ENCODE peak calls at places on chromosome X, in six cellular contexts. I is stomach, E is uterus, Z is endothelial cell of umbilical vein, N is thyroid gland, B is Peyer's patch. P is an unnamed sample.

GRCh38 chrX:130714135-130714534 is 188.9 kb downstream of the ENOX2 start:
- DNase-seq in N (no peak), Z (no peak), E (no peak), I (no peak), B (no peak), P (no peak)

GRCh38 chrX:124211312-124211942 is 121.0 kb upstream of the TEX13D start:
- DNase-seq in Z (peak), N (no peak), I (no peak), E (no peak), B (no peak), P (no peak)

GRCh38 chrX:44918722-44919121 is 45.7 kb downstream of the KDM6A start:
- DNase-seq in N (no peak), B (no peak), Z (no peak), I (no peak), E (no peak), P (no peak)

GRCh38 chrX:65607070-65607742 is 60.2 kb upstream of the MSN start:
- DNase-seq in Z (no peak), E (no peak), N (no peak), B (no peak), I (no peak), P (no peak)

GRCh38 chrX:1442016-1442665 is 10.6 kb downstream of the ASMTL start:
- DNase-seq in Z (no peak), N (no peak), E (no peak), I (no peak), B (peak), P (peak)

GRCh38 chrX:56402207-56402606 is 161.2 kb upstream of the UBQLN2 start:
- DNase-seq in B (no peak), N (no peak), I (no peak), Z (no peak), E (no peak), P (no peak)

GRCh38 chrX:106437407-106437806 is 174.4 kb upstream of the RADX start:
- DNase-seq in E (no peak), Z (no peak), I (no peak), N (no peak), B (no peak), P (no peak)

GRCh38 chrX:13432776-13433605 is 113.1 kb upstream of the ATXN3L start:
- DNase-seq in B (no peak), N (no peak), I (no peak), Z (no peak), E (no peak), P (no peak)

GRCh38 chrX:13855689-13856425 is 39.0 kb upstream of the GPM6B start:
- DNase-seq in N (no peak), E (no peak), I (no peak), B (no peak), Z (no peak), P (no peak)

GRCh38 chrX:131704136-131704695 is 160.3 kb downstream of the OR13H1 start:
- DNase-seq in E (peak), N (no peak), B (peak), I (peak), Z (no peak), P (peak)

GRCh38 chrX:70231666-70232065 is 2.8 kb upstream of the AWAT1 start:
- DNase-seq in N (no peak), I (no peak), E (no peak), Z (no peak), B (no peak), P (no peak)

GRCh38 chrX:14026121-14026520 is 3.6 kb downstream of the GEMIN8 start:
- DNase-seq in E (no peak), I (no peak), N (no peak), Z (no peak), B (no peak), P (no peak)

GRCh38 chrX:52933976-52934703 is 24.2 kb downstream of the FAM156A start:
- DNase-seq in B (no peak), Z (no peak), I (no peak), N (no peak), E (no peak), P (no peak)
- TF ChIP-seq POLR2A in B (no peak), Z (no peak), I (no peak), N (no peak), E (no peak), P (no peak)

DNA sequence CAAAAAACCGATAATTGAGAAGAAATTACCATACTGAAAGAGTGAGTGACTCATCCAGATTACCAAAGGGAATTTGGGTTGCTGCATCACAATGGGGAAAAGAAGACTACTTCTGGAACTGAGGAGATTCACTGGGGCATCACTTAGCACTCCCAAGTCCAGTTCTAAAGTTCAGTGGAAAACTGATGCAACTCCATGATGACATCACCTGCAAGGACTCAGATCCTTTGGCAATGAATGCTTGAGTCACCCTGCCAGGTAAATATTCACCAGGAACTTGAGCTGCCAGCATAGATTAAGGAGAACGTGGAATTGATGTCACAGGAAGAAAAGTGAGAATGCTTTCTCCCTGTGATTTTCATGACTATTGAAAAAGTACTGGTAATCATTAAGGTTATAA is 32.0 kb upstream of the SMIM10L2A start:
- DNase-seq in I (no peak), Z (no peak), E (no peak), N (no peak), B (no peak), P (no peak)
- H3K27ac ChIP-seq in I (no peak), Z (no peak), E (no peak), N (no peak), B (no peak), P (no peak)

GRCh38 chrX:24055043-24055356 is 244 bp downstream of the EIF2S3 start:
- DNase-seq in I (no peak), N (no peak), Z (no peak), E (no peak), B (no peak), P (no peak)
- TF ChIP-seq POLR2A in I (no peak), N (no peak), Z (no peak), E (no peak), B (no peak), P (no peak)

DNA sequence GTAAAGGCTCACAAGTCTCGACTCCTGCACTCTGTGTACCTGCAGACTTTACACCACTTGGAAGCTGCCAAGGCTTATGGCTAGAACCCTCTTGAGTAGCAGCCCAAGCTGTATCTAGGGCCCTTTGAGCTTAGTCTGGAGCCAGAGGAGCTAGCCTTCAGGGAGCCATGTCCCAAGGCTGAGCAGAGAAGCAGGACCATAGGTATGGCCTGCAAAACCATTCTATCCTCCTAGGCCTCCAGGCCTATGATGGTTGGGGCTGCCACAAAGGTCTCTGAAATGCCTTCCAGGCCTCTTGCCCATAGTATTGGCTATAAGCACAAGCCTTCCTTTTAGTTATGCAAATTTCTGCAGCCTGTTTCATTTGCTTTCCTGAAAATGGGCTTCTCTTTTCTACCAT is 380.7 kb upstream of the CPXCR1 start:
- DNase-seq in E (no peak), B (no peak), Z (no peak), I (no peak), N (no peak), P (no peak)
- H3K27ac ChIP-seq in E (no peak), B (no peak), Z (no peak), I (no peak), N (no peak), P (no peak)

GRCh38 chrX:153388722-153389459 is 12.3 kb downstream of the PNMA6E start:
- DNase-seq in N (no peak), I (no peak), Z (no peak), B (peak), E (no peak), P (peak)
- TF ChIP-seq POLR2A in N (no peak), I (no peak), Z (no peak), B (no peak), E (no peak), P (no peak)

GRCh38 chrX:71315917-71316316 is 14.4 kb downstream of the ITGB1BP2 start:
- DNase-seq in N (no peak), E (no peak), I (no peak), Z (no peak), B (no peak), P (no peak)
- H3K27ac ChIP-seq in N (no peak), E (peak), I (no peak), Z (no peak), B (no peak), P (no peak)

DNA sequence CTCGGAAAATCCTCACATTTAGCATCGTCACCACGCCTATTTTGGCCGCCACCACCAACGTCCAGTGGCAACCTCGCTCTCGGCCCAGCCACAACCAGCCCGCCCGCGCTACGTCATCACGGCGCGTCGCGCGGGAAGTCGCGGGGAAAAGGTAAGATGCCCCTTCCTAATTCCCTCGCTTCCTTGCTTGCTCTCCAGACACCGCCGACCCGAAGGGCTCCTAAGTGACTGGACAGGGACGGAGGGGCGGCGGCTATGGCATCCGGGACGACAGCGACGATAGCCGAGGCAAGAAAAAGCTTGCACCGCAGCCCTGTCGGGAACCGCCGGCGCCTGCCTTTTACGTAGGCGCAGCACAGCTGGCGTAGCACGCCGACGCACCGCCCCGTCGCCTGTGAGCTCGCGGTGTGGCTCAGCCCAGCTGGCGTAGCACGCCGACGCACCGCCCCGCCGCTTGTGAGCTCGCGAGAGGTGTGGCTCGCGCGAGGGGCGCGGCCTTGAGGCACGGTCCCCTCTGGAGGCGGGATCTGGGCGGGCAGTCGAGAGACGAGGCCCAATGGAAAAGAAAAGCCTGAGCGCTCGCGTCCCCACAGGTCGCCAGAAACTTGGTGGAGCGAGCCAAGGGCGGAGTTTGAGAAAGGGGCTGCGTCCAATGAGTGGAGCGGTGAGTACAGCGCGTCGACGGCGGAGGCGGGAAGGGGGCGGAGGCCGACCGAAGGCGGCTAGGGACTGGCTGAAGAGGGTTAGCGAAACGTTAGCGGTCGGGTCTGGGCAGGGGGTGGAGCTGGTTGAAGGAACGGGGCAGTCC is at the start of gene HDAC6:
- DNase-seq in Z (peak), B (peak), I (peak), N (peak), E (peak), P (peak)
- TF ChIP-seq POLR2A in Z (no peak), B (no peak), I (no peak), N (no peak), E (peak), P (no peak)

GRCh38 chrX:49190783-49191032 is 4.5 kb upstream of the PRICKLE3 start:
- DNase-seq in Z (no peak), E (no peak), I (no peak), B (no peak), N (no peak), P (no peak)
- H3K27ac ChIP-seq in Z (no peak), E (peak), I (peak), B (peak), N (peak), P (peak)